ENCODE peak calls at places on chromosomes 7 and 10, in ten cellular contexts. One of them, this sample, is unnamed.
A peak's percentile ranks its signal among the peaks of the same experiment; 100 is the strongest.

GRCh38 chr10:93749218-93749799 is 8.4 kb upstream of the LGI1 start:
- DNase-seq in GM10248: no peak
- DNase-seq in A673: no peak
- DNase-seq in AG09319: no peak
- DNase-seq in upper lobe of left lung: no peak
- DNase-seq in pancreas: no peak
- DNase-seq in choroid plexus epithelial cell: peak; percentile 18
- DNase-seq in activated CD8-positive, alpha-beta T cell treated with anti-CD3 and anti-CD28 coated beads for 36 hours: no peak
- DNase-seq in endodermal cell: peak; percentile 90
- DNase-seq in H1: peak; percentile 23
- DNase-seq in this sample: no peak

GRCh38 chr7:16986775-16987174 is 105.0 kb upstream of the AGR3 start:
- DNase-seq in GM10248: no peak
- DNase-seq in A673: no peak
- DNase-seq in AG09319: no peak
- DNase-seq in upper lobe of left lung: no peak
- DNase-seq in pancreas: no peak
- DNase-seq in choroid plexus epithelial cell: no peak
- DNase-seq in activated CD8-positive, alpha-beta T cell treated with anti-CD3 and anti-CD28 coated beads for 36 hours: no peak
- DNase-seq in endodermal cell: no peak
- DNase-seq in H1: no peak
- DNase-seq in this sample: no peak

GRCh38 chr7:94424336-94424735 is 29.6 kb downstream of the COL1A2 start:
- DNase-seq in GM10248: no peak
- DNase-seq in A673: no peak
- DNase-seq in AG09319: no peak
- DNase-seq in upper lobe of left lung: no peak
- DNase-seq in pancreas: no peak
- DNase-seq in choroid plexus epithelial cell: no peak
- DNase-seq in activated CD8-positive, alpha-beta T cell treated with anti-CD3 and anti-CD28 coated beads for 36 hours: no peak
- DNase-seq in endodermal cell: no peak
- DNase-seq in H1: no peak
- DNase-seq in this sample: no peak

GRCh38 chr7:19106308-19107141 is 10.9 kb downstream of the TWIST1 start:
- DNase-seq in GM10248: no peak
- DNase-seq in A673: no peak
- DNase-seq in AG09319: no peak
- DNase-seq in upper lobe of left lung: no peak
- DNase-seq in pancreas: peak; percentile 43
- DNase-seq in choroid plexus epithelial cell: no peak
- DNase-seq in activated CD8-positive, alpha-beta T cell treated with anti-CD3 and anti-CD28 coated beads for 36 hours: no peak
- DNase-seq in endodermal cell: peak; percentile 83
- DNase-seq in H1: no peak
- DNase-seq in this sample: no peak

GRCh38 chr7:26499316-26499897 is 207.7 kb downstream of the SNX10 start:
- DNase-seq in GM10248: no peak
- DNase-seq in A673: no peak
- DNase-seq in AG09319: no peak
- DNase-seq in upper lobe of left lung: no peak
- DNase-seq in pancreas: no peak
- DNase-seq in choroid plexus epithelial cell: no peak
- DNase-seq in activated CD8-positive, alpha-beta T cell treated with anti-CD3 and anti-CD28 coated beads for 36 hours: no peak
- DNase-seq in endodermal cell: no peak
- DNase-seq in H1: no peak
- DNase-seq in this sample: no peak

GRCh38 chr7:33904680-33905388 is 505 bp upstream of the BMPER start:
- DNase-seq in GM10248: peak; percentile 33
- DNase-seq in A673: peak; percentile 70
- DNase-seq in AG09319: no peak
- DNase-seq in upper lobe of left lung: no peak
- DNase-seq in pancreas: peak; percentile 70
- DNase-seq in choroid plexus epithelial cell: peak; percentile 31
- DNase-seq in activated CD8-positive, alpha-beta T cell treated with anti-CD3 and anti-CD28 coated beads for 36 hours: peak; percentile 17
- DNase-seq in endodermal cell: peak; percentile 84
- DNase-seq in H1: no peak
- DNase-seq in this sample: peak; percentile 17

GRCh38 chr10:17348111-17349008 is 106.0 kb downstream of the ST8SIA6 start:
- DNase-seq in GM10248: no peak
- DNase-seq in A673: peak; percentile 73
- DNase-seq in AG09319: peak; percentile 78
- DNase-seq in upper lobe of left lung: peak; percentile 22
- DNase-seq in pancreas: peak; percentile 72
- DNase-seq in choroid plexus epithelial cell: peak; percentile 84
- DNase-seq in activated CD8-positive, alpha-beta T cell treated with anti-CD3 and anti-CD28 coated beads for 36 hours: no peak
- DNase-seq in endodermal cell: no peak
- DNase-seq in H1: no peak
- DNase-seq in this sample: no peak

GRCh38 chr10:128263891-128264688 is 137.9 kb upstream of the MKI67 start:
- DNase-seq in GM10248: peak; percentile 38
- DNase-seq in A673: peak; percentile 79
- DNase-seq in AG09319: peak; percentile 1
- DNase-seq in upper lobe of left lung: peak; percentile 49
- DNase-seq in pancreas: no peak
- DNase-seq in choroid plexus epithelial cell: peak; percentile 78
- DNase-seq in activated CD8-positive, alpha-beta T cell treated with anti-CD3 and anti-CD28 coated beads for 36 hours: peak; percentile 77
- DNase-seq in endodermal cell: peak; percentile 90
- DNase-seq in H1: peak; percentile 27
- DNase-seq in this sample: no peak

GRCh38 chr7:82050134-82050533 is 280.3 kb upstream of the HGF start:
- DNase-seq in GM10248: no peak
- DNase-seq in A673: peak; percentile 73
- DNase-seq in AG09319: peak; percentile 19
- DNase-seq in upper lobe of left lung: no peak
- DNase-seq in pancreas: no peak
- DNase-seq in choroid plexus epithelial cell: peak; percentile 93
- DNase-seq in activated CD8-positive, alpha-beta T cell treated with anti-CD3 and anti-CD28 coated beads for 36 hours: no peak
- DNase-seq in endodermal cell: no peak
- DNase-seq in H1: no peak
- DNase-seq in this sample: no peak

GRCh38 chr7:134639061-134639460 is 7.6 kb upstream of the BPGM start:
- DNase-seq in GM10248: no peak
- DNase-seq in A673: no peak
- DNase-seq in AG09319: no peak
- DNase-seq in upper lobe of left lung: no peak
- DNase-seq in pancreas: no peak
- DNase-seq in choroid plexus epithelial cell: no peak
- DNase-seq in activated CD8-positive, alpha-beta T cell treated with anti-CD3 and anti-CD28 coated beads for 36 hours: no peak
- DNase-seq in endodermal cell: no peak
- DNase-seq in H1: no peak
- DNase-seq in this sample: no peak

GRCh38 chr7:84701524-84702306 is 485.1 kb downstream of the SEMA3D start:
- DNase-seq in GM10248: no peak
- DNase-seq in A673: peak; percentile 83
- DNase-seq in AG09319: peak; percentile 72
- DNase-seq in upper lobe of left lung: no peak
- DNase-seq in pancreas: no peak
- DNase-seq in choroid plexus epithelial cell: peak; percentile 96
- DNase-seq in activated CD8-positive, alpha-beta T cell treated with anti-CD3 and anti-CD28 coated beads for 36 hours: no peak
- DNase-seq in endodermal cell: peak; percentile 56
- DNase-seq in H1: no peak
- DNase-seq in this sample: no peak

GRCh38 chr7:70660154-70660818 is 471.7 kb upstream of the GALNT17 start:
- DNase-seq in GM10248: no peak
- DNase-seq in A673: no peak
- DNase-seq in AG09319: no peak
- DNase-seq in upper lobe of left lung: peak; percentile 39
- DNase-seq in pancreas: no peak
- DNase-seq in choroid plexus epithelial cell: no peak
- DNase-seq in activated CD8-positive, alpha-beta T cell treated with anti-CD3 and anti-CD28 coated beads for 36 hours: peak; percentile 53
- DNase-seq in endodermal cell: no peak
- DNase-seq in H1: no peak
- DNase-seq in this sample: no peak

GRCh38 chr10:91590904-91591791 is 41.7 kb downstream of the PPP1R3C start:
- DNase-seq in GM10248: no peak
- DNase-seq in A673: no peak
- DNase-seq in AG09319: no peak
- DNase-seq in upper lobe of left lung: no peak
- DNase-seq in pancreas: peak; percentile 57
- DNase-seq in choroid plexus epithelial cell: peak; percentile 87
- DNase-seq in activated CD8-positive, alpha-beta T cell treated with anti-CD3 and anti-CD28 coated beads for 36 hours: no peak
- DNase-seq in endodermal cell: no peak
- DNase-seq in H1: no peak
- DNase-seq in this sample: no peak

GRCh38 chr10:26729395-26729794 is 31.9 kb downstream of the PDSS1 start:
- DNase-seq in GM10248: no peak
- DNase-seq in A673: no peak
- DNase-seq in AG09319: no peak
- DNase-seq in upper lobe of left lung: no peak
- DNase-seq in pancreas: no peak
- DNase-seq in choroid plexus epithelial cell: no peak
- DNase-seq in activated CD8-positive, alpha-beta T cell treated with anti-CD3 and anti-CD28 coated beads for 36 hours: no peak
- DNase-seq in endodermal cell: no peak
- DNase-seq in H1: no peak
- DNase-seq in this sample: no peak

GRCh38 chr7:13745530-13745929 is 243.9 kb downstream of the ETV1 start:
- DNase-seq in GM10248: no peak
- DNase-seq in A673: no peak
- DNase-seq in AG09319: no peak
- DNase-seq in upper lobe of left lung: no peak
- DNase-seq in pancreas: no peak
- DNase-seq in choroid plexus epithelial cell: no peak
- DNase-seq in activated CD8-positive, alpha-beta T cell treated with anti-CD3 and anti-CD28 coated beads for 36 hours: no peak
- DNase-seq in endodermal cell: no peak
- DNase-seq in H1: no peak
- DNase-seq in this sample: no peak

DNA sequence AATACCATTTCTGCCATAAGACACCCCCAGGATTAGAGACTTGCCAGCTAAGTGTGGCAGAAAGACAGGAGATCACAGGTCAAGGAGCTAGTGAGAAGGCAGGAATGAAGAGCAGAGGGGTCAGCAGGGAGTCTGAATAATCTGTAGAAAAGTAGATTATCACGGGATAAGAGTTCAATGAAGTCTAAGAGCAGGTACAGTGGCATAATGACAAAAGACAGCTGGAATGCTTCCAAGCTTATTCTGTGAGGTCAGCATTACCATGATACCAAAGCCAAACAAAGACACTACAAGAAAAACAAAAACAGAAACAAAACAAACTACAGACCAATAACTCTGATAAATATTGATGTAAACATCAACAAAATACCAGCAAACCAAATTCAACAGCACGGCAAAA is 20.8 kb downstream of the PILRA start:
- DNase-seq in GM10248: no peak
- DNase-seq in A673: no peak
- DNase-seq in AG09319: no peak
- DNase-seq in upper lobe of left lung: no peak
- DNase-seq in pancreas: no peak
- DNase-seq in choroid plexus epithelial cell: no peak
- DNase-seq in activated CD8-positive, alpha-beta T cell treated with anti-CD3 and anti-CD28 coated beads for 36 hours: no peak
- DNase-seq in endodermal cell: no peak
- DNase-seq in H1: no peak
- DNase-seq in this sample: no peak
- TF ChIP-seq CTCF in GM10248: no peak
- TF ChIP-seq CTCF in A673: no peak
- TF ChIP-seq CTCF in AG09319: no peak
- TF ChIP-seq CTCF in upper lobe of left lung: no peak
- TF ChIP-seq CTCF in pancreas: no peak
- TF ChIP-seq CTCF in choroid plexus epithelial cell: no peak
- TF ChIP-seq CTCF in activated CD8-positive, alpha-beta T cell treated with anti-CD3 and anti-CD28 coated beads for 36 hours: no peak
- TF ChIP-seq CTCF in endodermal cell: no peak
- TF ChIP-seq CTCF in H1: no peak
- TF ChIP-seq CTCF in this sample: no peak

GRCh38 chr10:69057261-69057950 is 30.5 kb upstream of the SRGN start:
- DNase-seq in GM10248: no peak
- DNase-seq in A673: no peak
- DNase-seq in AG09319: no peak
- DNase-seq in upper lobe of left lung: peak; percentile 82
- DNase-seq in pancreas: no peak
- DNase-seq in choroid plexus epithelial cell: peak; percentile 27
- DNase-seq in activated CD8-positive, alpha-beta T cell treated with anti-CD3 and anti-CD28 coated beads for 36 hours: peak; percentile 42
- DNase-seq in endodermal cell: peak; percentile 54
- DNase-seq in H1: no peak
- DNase-seq in this sample: no peak

GRCh38 chr10:69064762-69065328 is 23.1 kb upstream of the SRGN start:
- DNase-seq in GM10248: no peak
- DNase-seq in A673: no peak
- DNase-seq in AG09319: no peak
- DNase-seq in upper lobe of left lung: no peak
- DNase-seq in pancreas: no peak
- DNase-seq in choroid plexus epithelial cell: peak; percentile 39
- DNase-seq in activated CD8-positive, alpha-beta T cell treated with anti-CD3 and anti-CD28 coated beads for 36 hours: no peak
- DNase-seq in endodermal cell: peak; percentile 55
- DNase-seq in H1: no peak
- DNase-seq in this sample: no peak

GRCh38 chr10:69057951-69058297 is 30.0 kb upstream of the SRGN start:
- DNase-seq in GM10248: no peak
- DNase-seq in A673: no peak
- DNase-seq in AG09319: no peak
- DNase-seq in upper lobe of left lung: no peak
- DNase-seq in pancreas: no peak
- DNase-seq in choroid plexus epithelial cell: peak; percentile 46
- DNase-seq in activated CD8-positive, alpha-beta T cell treated with anti-CD3 and anti-CD28 coated beads for 36 hours: no peak
- DNase-seq in endodermal cell: no peak
- DNase-seq in H1: no peak
- DNase-seq in this sample: no peak

GRCh38 chr10:69060127-69060798 is 27.6 kb upstream of the SRGN start:
- DNase-seq in GM10248: no peak
- DNase-seq in A673: no peak
- DNase-seq in AG09319: no peak
- DNase-seq in upper lobe of left lung: no peak
- DNase-seq in pancreas: no peak
- DNase-seq in choroid plexus epithelial cell: no peak
- DNase-seq in activated CD8-positive, alpha-beta T cell treated with anti-CD3 and anti-CD28 coated beads for 36 hours: no peak
- DNase-seq in endodermal cell: no peak
- DNase-seq in H1: no peak
- DNase-seq in this sample: no peak

GRCh38 chr10:69061305-69062161 is 26.4 kb upstream of the SRGN start:
- DNase-seq in GM10248: peak; percentile 44
- DNase-seq in A673: no peak
- DNase-seq in AG09319: peak; percentile 85
- DNase-seq in upper lobe of left lung: peak; percentile 71
- DNase-seq in pancreas: no peak
- DNase-seq in choroid plexus epithelial cell: peak; percentile 100
- DNase-seq in activated CD8-positive, alpha-beta T cell treated with anti-CD3 and anti-CD28 coated beads for 36 hours: peak; percentile 35
- DNase-seq in endodermal cell: no peak
- DNase-seq in H1: no peak
- DNase-seq in this sample: no peak
- TF ChIP-seq CTCF in GM10248: no peak
- TF ChIP-seq CTCF in A673: no peak
- TF ChIP-seq CTCF in AG09319: no peak
- TF ChIP-seq CTCF in upper lobe of left lung: no peak
- TF ChIP-seq CTCF in pancreas: no peak
- TF ChIP-seq CTCF in choroid plexus epithelial cell: no peak
- TF ChIP-seq CTCF in activated CD8-positive, alpha-beta T cell treated with anti-CD3 and anti-CD28 coated beads for 36 hours: no peak
- TF ChIP-seq CTCF in endodermal cell: no peak
- TF ChIP-seq CTCF in H1: no peak
- TF ChIP-seq CTCF in this sample: no peak

GRCh38 chr10:277963-278362 is 142.7 kb downstream of the ZMYND11 start:
- DNase-seq in GM10248: no peak
- DNase-seq in A673: no peak
- DNase-seq in AG09319: no peak
- DNase-seq in upper lobe of left lung: no peak
- DNase-seq in pancreas: no peak
- DNase-seq in choroid plexus epithelial cell: no peak
- DNase-seq in activated CD8-positive, alpha-beta T cell treated with anti-CD3 and anti-CD28 coated beads for 36 hours: no peak
- DNase-seq in endodermal cell: no peak
- DNase-seq in H1: no peak
- DNase-seq in this sample: no peak
- TF ChIP-seq CTCF in GM10248: no peak
- TF ChIP-seq CTCF in A673: no peak
- TF ChIP-seq CTCF in AG09319: no peak
- TF ChIP-seq CTCF in upper lobe of left lung: no peak
- TF ChIP-seq CTCF in pancreas: no peak
- TF ChIP-seq CTCF in choroid plexus epithelial cell: no peak
- TF ChIP-seq CTCF in activated CD8-positive, alpha-beta T cell treated with anti-CD3 and anti-CD28 coated beads for 36 hours: no peak
- TF ChIP-seq CTCF in endodermal cell: no peak
- TF ChIP-seq CTCF in H1: no peak
- TF ChIP-seq CTCF in this sample: no peak

GRCh38 chr10:109866168-109866994 is 56.9 kb downstream of the XPNPEP1 start:
- DNase-seq in GM10248: no peak
- DNase-seq in A673: peak; percentile 41
- DNase-seq in AG09319: no peak
- DNase-seq in upper lobe of left lung: no peak
- DNase-seq in pancreas: no peak
- DNase-seq in choroid plexus epithelial cell: peak; percentile 42
- DNase-seq in activated CD8-positive, alpha-beta T cell treated with anti-CD3 and anti-CD28 coated beads for 36 hours: no peak
- DNase-seq in endodermal cell: peak; percentile 71
- DNase-seq in H1: no peak
- DNase-seq in this sample: no peak
- TF ChIP-seq CTCF in GM10248: peak; percentile 21
- TF ChIP-seq CTCF in A673: peak; percentile 60
- TF ChIP-seq CTCF in AG09319: peak; percentile 14
- TF ChIP-seq CTCF in upper lobe of left lung: no peak
- TF ChIP-seq CTCF in pancreas: no peak
- TF ChIP-seq CTCF in choroid plexus epithelial cell: peak; percentile 47
- TF ChIP-seq CTCF in activated CD8-positive, alpha-beta T cell treated with anti-CD3 and anti-CD28 coated beads for 36 hours: no peak
- TF ChIP-seq CTCF in endodermal cell: peak; percentile 73
- TF ChIP-seq CTCF in H1: peak; percentile 25
- TF ChIP-seq CTCF in this sample: no peak

This sample was measured in activated B cell treated with CpG ODN at 0.5 μM for 24 hours.